ENCODE peak calls at places on chromosomes 5 and 9, in four cellular contexts. Z is CD8-positive, alpha-beta T cell; V is aorta; T is colonic mucosa. A is an unnamed sample. For H3K9me3, the result is how much of the 10 kb centered on the place peaks cover.

GRCh38 chr9:5438301-5439162 is 807 bp upstream of the PLGRKT start:
- DNase-seq in Z (peak), V (no peak), T (peak), A (peak)

GRCh38 chr5:154388842-154389241 is 57.0 kb upstream of the SAP30L start:
- DNase-seq in Z (no peak), V (no peak), T (no peak), A (no peak)

GRCh38 chr9:113807173-113808061 is 68.7 kb upstream of the ZNF618 start:
- DNase-seq in Z (no peak), V (no peak), T (peak), A (no peak)

GRCh38 chr5:36239370-36240293 is 2.1 kb downstream of the NADK2 start:
- DNase-seq in Z (no peak), V (no peak), T (no peak), A (no peak)

GRCh38 chr9:16627967-16628366 is 242.5 kb downstream of the BNC2 start:
- DNase-seq in Z (no peak), V (no peak), T (peak), A (no peak)

GRCh38 chr5:75009559-75010230 is 42.7 kb downstream of the GCNT4 start:
- DNase-seq in Z (no peak), V (no peak), T (no peak), A (no peak)

GRCh38 chr5:136132087-136132486 is 558 bp upstream of the SMAD5 start:
- DNase-seq in Z (no peak), V (peak), T (peak), A (peak)

GRCh38 chr5:67648201-67648671 is 451.6 kb upstream of the CD180 start:
- DNase-seq in Z (no peak), V (peak), T (peak), A (peak)

GRCh38 chr5:35454011-35454525 is 163.6 kb upstream of the SPEF2 start:
- DNase-seq in Z (no peak), V (no peak), T (no peak), A (no peak)

GRCh38 chr9:104863180-104863883 is 64.6 kb downstream of the ABCA1 start:
- DNase-seq in Z (peak), V (no peak), T (peak), A (no peak)

GRCh38 chr5:13632676-13633075 is 311.8 kb downstream of the DNAH5 start:
- DNase-seq in Z (no peak), V (no peak), T (no peak), A (no peak)

GRCh38 chr5:89769975-89770374 is 639.6 kb downstream of the CETN3 start:
- DNase-seq in Z (no peak), V (no peak), T (no peak), A (no peak)

GRCh38 chr9:84856181-84856632 is 186.7 kb downstream of the NTRK2 start:
- DNase-seq in Z (no peak), V (no peak), T (no peak), A (no peak)

GRCh38 chr9:26158631-26159150 is 480.4 kb upstream of the TUSC1 start:
- DNase-seq in Z (no peak), V (no peak), T (no peak), A (no peak)

GRCh38 chr5:99019812-99020697 is 91.2 kb upstream of the CHD1 start:
- DNase-seq in Z (no peak), V (no peak), T (peak), A (no peak)

GRCh38 chr9:134475051-134475790 is 149.0 kb downstream of the RXRA start:
- DNase-seq in Z (peak), V (peak), T (peak), A (no peak)

GRCh38 chr5:34685485-34686197 is 29.5 kb downstream of the RAI14 start:
- DNase-seq in Z (no peak), V (no peak), T (no peak), A (no peak)

GRCh38 chr5:74227081-74227480 is 413.4 kb downstream of the ENC1 start:
- DNase-seq in Z (no peak), V (no peak), T (no peak), A (no peak)

GRCh38 chr5:9477537-9477936 is 68.3 kb downstream of the SEMA5A start:
- DNase-seq in Z (no peak), V (no peak), T (no peak), A (no peak)

GRCh38 chr9:94084314-94084713 is at the start of gene PTPDC1:
- DNase-seq in Z (no peak), V (no peak), T (no peak), A (no peak)

GRCh38 chr9:136542246-136543041 is 3.4 kb downstream of the NOTCH1 start:
- DNase-seq in Z (no peak), V (no peak), T (no peak), A (no peak)

GRCh38 chr5:171168177-171168576 is 140.9 kb upstream of the TLX3 start:
- DNase-seq in Z (no peak), V (no peak), T (no peak), A (no peak)

GRCh38 chr5:33939863-33940262 is 3.7 kb downstream of the RXFP3 start:
- DNase-seq in Z (no peak), V (no peak), T (no peak), A (no peak)

GRCh38 chr9:132798817-132799790 is 79.0 kb downstream of the AK8 start:
- DNase-seq in Z (no peak), V (peak), T (peak), A (peak)
- H3K27ac ChIP-seq in Z (no peak), V (no peak), T (no peak), A (no peak)

GRCh38 chr9:101417977-101418376 is 17.6 kb downstream of the ALDOB start:
- DNase-seq in Z (no peak), V (no peak), T (no peak), A (no peak)

GRCh38 chr9:101417389-101417788 is 18.2 kb downstream of the ALDOB start:
- DNase-seq in Z (no peak), V (no peak), T (no peak), A (no peak)

GRCh38 chr9:101418518-101419111 is 17.0 kb downstream of the ALDOB start:
- DNase-seq in Z (no peak), V (no peak), T (no peak), A (no peak)

GRCh38 chr9:101415578-101415977 is 16.9 kb downstream of the ZNF189 start:
- DNase-seq in Z (no peak), V (no peak), T (no peak), A (no peak)

GRCh38 chr9:101414839-101415238 is 16.2 kb downstream of the ZNF189 start:
- DNase-seq in Z (no peak), V (no peak), T (no peak), A (no peak)
- H3K9me3 ChIP-seq in Z (under half), V (under half), T (under half), A (under half)

DNA sequence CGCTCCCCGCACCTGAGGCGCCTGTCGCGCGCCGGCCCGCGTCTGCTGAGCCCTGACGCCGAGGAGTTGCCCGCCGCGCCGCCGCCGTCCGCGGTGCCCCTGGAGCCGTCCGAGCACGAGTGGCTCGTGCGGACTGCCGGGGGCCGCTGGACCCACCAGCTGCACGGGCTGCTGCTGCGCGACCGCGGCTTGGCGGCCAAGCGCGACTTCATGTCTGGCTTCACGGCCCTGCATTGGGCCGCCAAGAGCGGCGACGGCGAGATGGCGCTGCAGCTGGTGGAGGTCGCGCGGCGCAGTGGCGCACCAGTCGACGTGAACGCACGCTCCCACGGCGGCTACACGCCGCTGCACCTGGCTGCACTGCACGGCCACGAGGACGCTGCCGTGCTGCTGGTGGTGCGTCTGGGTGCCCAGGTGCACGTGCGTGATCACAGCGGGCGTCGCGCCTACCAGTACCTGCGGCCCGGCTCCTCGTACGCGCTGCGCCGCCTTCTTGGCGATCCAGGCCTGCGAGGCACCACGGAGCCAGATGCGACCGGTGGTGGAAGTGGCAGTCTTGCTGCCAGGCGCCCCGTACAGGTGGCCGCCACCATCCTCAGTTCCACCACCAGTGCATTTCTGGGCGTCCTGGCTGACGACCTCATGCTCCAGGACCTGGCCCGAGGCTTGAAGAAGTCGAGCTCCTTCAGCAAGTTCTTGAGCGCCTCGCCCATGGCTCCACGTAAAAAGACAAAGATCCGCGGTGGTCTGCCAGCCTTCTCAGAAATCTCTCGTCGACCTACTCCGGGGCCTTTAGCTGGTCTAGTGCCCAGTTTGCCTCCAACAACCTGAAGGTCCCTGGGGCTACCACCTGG is 1.6 kb downstream of the SOWAHA start:
- DNase-seq in Z (no peak), V (no peak), T (no peak), A (no peak)
- H3K4me3 ChIP-seq in Z (no peak), V (no peak), T (peak), A (peak)

GRCh38 chr5:147547730-147548129 is 37.9 kb upstream of the DPYSL3 start:
- DNase-seq in Z (no peak), V (no peak), T (no peak), A (no peak)

GRCh38 chr5:147551677-147552076 is 41.8 kb upstream of the DPYSL3 start:
- DNase-seq in Z (no peak), V (no peak), T (no peak), A (no peak)

GRCh38 chr5:147554285-147554817 is 44.5 kb upstream of the DPYSL3 start:
- DNase-seq in Z (no peak), V (no peak), T (no peak), A (no peak)

GRCh38 chr5:147558131-147558730 is 48.4 kb upstream of the DPYSL3 start:
- DNase-seq in Z (no peak), V (no peak), T (no peak), A (no peak)

GRCh38 chr5:147552897-147553296 is 43.0 kb upstream of the DPYSL3 start:
- DNase-seq in Z (no peak), V (no peak), T (no peak), A (no peak)
- H3K27ac ChIP-seq in Z (no peak), V (no peak), T (no peak), A (no peak)